ENCODE peak calls at places on chromosomes 7 and 10, in four cellular contexts. R is CD8-positive, alpha-beta T cell; W is right lobe of liver; H is A549. Z is an unnamed sample. For H3K4me1, the result is how much of the 10 kb centered on the place peaks cover.

GRCh38 chr10:112083526-112083925 is 100.0 kb downstream of the GPAM start:
- DNase-seq in R (no peak), W (no peak), H (no peak), Z (no peak)

GRCh38 chr10:112812571-112812970 is 137.5 kb upstream of the TCF7L2 start:
- DNase-seq in R (no peak), W (no peak), H (no peak), Z (no peak)

GRCh38 chr10:118850418-118851061 is 95.8 kb upstream of the CACUL1 start:
- DNase-seq in R (peak), W (peak), H (peak), Z (no peak)

GRCh38 chr10:46236537-46236887 is 50.3 kb upstream of the ANTXRL start:
- DNase-seq in R (no peak), W (no peak), H (no peak), Z (no peak)

GRCh38 chr10:30502266-30503058 is 68.5 kb downstream of the MAP3K8 start:
- DNase-seq in R (peak), W (no peak), H (no peak), Z (no peak)

GRCh38 chr7:137313196-137313595 is 30.3 kb downstream of the PTN start:
- DNase-seq in R (no peak), W (no peak), H (no peak), Z (no peak)

GRCh38 chr10:73887038-73888015 is 13.0 kb upstream of the CAMK2G start:
- DNase-seq in R (no peak), W (no peak), H (peak), Z (peak)

GRCh38 chr7:55441668-55442305 is 76.7 kb downstream of the LANCL2 start:
- DNase-seq in R (no peak), W (no peak), H (no peak), Z (no peak)

GRCh38 chr10:93079663-93080349 is 6.1 kb downstream of the CYP26A1 start:
- DNase-seq in R (no peak), W (peak), H (no peak), Z (no peak)

GRCh38 chr7:55254596-55255500 is 110.3 kb upstream of the LANCL2 start:
- DNase-seq in R (peak), W (peak), H (peak), Z (peak)

GRCh38 chr10:48536226-48536500 is 68.7 kb downstream of the ARHGAP22 start:
- DNase-seq in R (no peak), W (no peak), H (no peak), Z (no peak)

GRCh38 chr10:25753776-25754175 is 180.3 kb upstream of the MYO3A start:
- DNase-seq in R (no peak), W (no peak), H (peak), Z (no peak)

GRCh38 chr7:79979437-79979836 is 155.2 kb upstream of the GNAI1 start:
- DNase-seq in R (no peak), W (no peak), H (no peak), Z (no peak)

GRCh38 chr7:7639847-7640220 is 718 bp upstream of the UMAD1 start:
- DNase-seq in R (peak), W (no peak), H (peak), Z (peak)

GRCh38 chr10:58502956-58503355 is 9.7 kb upstream of the BICC1 start:
- DNase-seq in R (no peak), W (no peak), H (no peak), Z (no peak)

GRCh38 chr7:90720970-90721768 is 125.0 kb downstream of the CDK14 start:
- DNase-seq in R (no peak), W (peak), H (no peak), Z (no peak)

GRCh38 chr7:142461437-142461836 is 203.6 kb upstream of the PRSS58 start:
- DNase-seq in R (no peak), W (no peak), H (no peak), Z (no peak)

GRCh38 chr7:157239571-157240270 is 97.1 kb upstream of the DNAJB6 start:
- DNase-seq in R (no peak), W (no peak), H (no peak), Z (no peak)

GRCh38 chr7:2794836-2795636 is 49.1 kb downstream of the GNA12 start:
- DNase-seq in R (no peak), W (no peak), H (no peak), Z (no peak)

GRCh38 chr7:92904292-92905131 is 68.1 kb upstream of the CDK6 start:
- DNase-seq in R (peak), W (no peak), H (peak), Z (no peak)

GRCh38 chr7:36607206-36607515 is 117.1 kb downstream of the AOAH start:
- DNase-seq in R (no peak), W (no peak), H (no peak), Z (no peak)

GRCh38 chr7:105719395-105719794 is 138.1 kb upstream of the EFCAB10 start:
- DNase-seq in R (no peak), W (no peak), H (no peak), Z (no peak)

GRCh38 chr10:110527731-110528171 is 30.0 kb downstream of the DUSP5 start:
- DNase-seq in R (no peak), W (no peak), H (no peak), Z (no peak)

GRCh38 chr7:72234086-72234485 is 178.1 kb downstream of the CALN1 start:
- DNase-seq in R (no peak), W (no peak), H (no peak), Z (no peak)

GRCh38 chr7:152145853-152146466 is 120.5 kb downstream of the GALNT11 start:
- DNase-seq in R (peak), W (no peak), H (peak), Z (no peak)

GRCh38 chr7:92259610-92260247 is 14.0 kb downstream of the ANKIB1 start:
- DNase-seq in R (no peak), W (no peak), H (no peak), Z (no peak)

GRCh38 chr10:104329754-104330153 is 8.5 kb downstream of the ITPRIP start:
- DNase-seq in R (no peak), W (no peak), H (peak), Z (peak)

GRCh38 chr10:29588640-29589421 is 45.9 kb downstream of the SVIL start:
- DNase-seq in R (no peak), W (no peak), H (no peak), Z (no peak)

GRCh38 chr7:35314354-35314753 is 60.5 kb upstream of the TBX20 start:
- DNase-seq in R (no peak), W (no peak), H (no peak), Z (no peak)

GRCh38 chr7:50953820-50954219 is 171.1 kb upstream of the GRB10 start:
- DNase-seq in R (no peak), W (no peak), H (no peak), Z (no peak)

GRCh38 chr10:103660364-103661197 is 167.1 kb downstream of the NEURL1 start:
- DNase-seq in R (no peak), W (peak), H (no peak), Z (no peak)

GRCh38 chr10:113879691-113880090 is 25.2 kb downstream of the NHLRC2 start:
- DNase-seq in R (no peak), W (no peak), H (no peak), Z (no peak)

GRCh38 chr7:121449304-121449703 is 53.2 kb upstream of the FAM3C start:
- DNase-seq in R (no peak), W (no peak), H (no peak), Z (no peak)

GRCh38 chr7:151247611-151248176 is 800 bp downstream of the SMARCD3 start:
- DNase-seq in R (no peak), W (peak), H (no peak), Z (peak)

GRCh38 chr10:93095225-93095624 is 21.5 kb downstream of the CYP26A1 start:
- DNase-seq in R (no peak), W (no peak), H (no peak), Z (no peak)

GRCh38 chr7:100629117-100629711 is 12.1 kb downstream of the TFR2 start:
- DNase-seq in R (no peak), W (no peak), H (peak), Z (no peak)

GRCh38 chr7:75993689-75994387 is 557 bp downstream of the TMEM120A start:
- DNase-seq in R (no peak), W (peak), H (peak), Z (peak)

GRCh38 chr7:32941181-32941995 is 15.9 kb upstream of the FKBP9 start:
- DNase-seq in R (no peak), W (no peak), H (no peak), Z (no peak)

GRCh38 chr7:95012001-95012400 is 104.6 kb downstream of the PPP1R9A start:
- DNase-seq in R (no peak), W (no peak), H (peak), Z (no peak)

GRCh38 chr7:130998993-130999602 is 265.1 kb upstream of the KLF14 start:
- DNase-seq in R (no peak), W (no peak), H (no peak), Z (no peak)
- H3K4me1 ChIP-seq in R (half or more), W (under half), H (half or more), Z (under half)

DNA sequence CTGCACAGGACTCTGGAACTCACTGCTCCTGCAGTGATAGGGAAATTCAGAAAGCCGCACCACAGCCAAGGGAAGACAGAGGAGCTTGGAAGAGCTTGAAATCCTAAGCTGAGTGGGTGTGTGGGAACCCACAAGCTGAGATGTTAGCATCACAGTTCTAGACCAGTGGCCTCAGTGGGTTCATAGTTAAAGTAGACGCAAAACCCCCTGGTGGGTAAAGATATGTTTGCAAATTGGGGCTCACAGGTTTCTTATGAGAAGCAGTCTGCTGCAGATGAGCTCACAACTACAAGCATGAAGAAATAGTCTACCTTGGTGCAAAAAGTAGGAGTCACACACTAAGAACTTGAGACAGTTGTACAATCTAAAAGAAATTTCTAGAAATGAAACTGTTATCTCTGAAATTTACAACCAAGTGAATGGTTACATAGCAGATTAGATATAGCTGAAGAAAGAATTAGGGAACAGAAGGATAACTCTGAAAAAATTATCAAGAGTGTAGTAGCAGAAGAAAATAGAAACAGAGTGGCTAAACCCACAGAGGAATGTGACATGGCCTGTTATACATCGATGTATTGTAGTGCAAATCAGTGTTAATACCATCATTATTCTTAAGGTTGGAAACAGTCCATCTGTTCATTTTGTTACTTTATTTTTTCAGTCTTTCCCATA is 77.2 kb downstream of the DYNC2I1 start:
- DNase-seq in R (no peak), W (no peak), H (no peak), Z (no peak)
- TF ChIP-seq CTCF in R (no peak), W (no peak), H (no peak), Z (no peak)

GRCh38 chr10:125217986-125218675 is 57.8 kb upstream of the CTBP2 start:
- DNase-seq in R (no peak), W (no peak), H (peak), Z (no peak)
- H3K27ac ChIP-seq in R (no peak), W (no peak), H (no peak), Z (no peak)

GRCh38 chr10:88116491-88116890 is 253.1 kb downstream of the PTEN start:
- DNase-seq in R (no peak), W (no peak), H (peak), Z (no peak)

GRCh38 chr10:88114368-88114767 is 250.9 kb downstream of the PTEN start:
- DNase-seq in R (no peak), W (peak), H (peak), Z (no peak)

GRCh38 chr10:88115406-88115805 is 252.0 kb downstream of the PTEN start:
- DNase-seq in R (no peak), W (no peak), H (no peak), Z (no peak)

GRCh38 chr10:88117227-88117626 is 253.8 kb downstream of the PTEN start:
- DNase-seq in R (no peak), W (no peak), H (no peak), Z (no peak)

GRCh38 chr10:88115968-88116367 is 252.5 kb downstream of the PTEN start:
- DNase-seq in R (no peak), W (no peak), H (no peak), Z (no peak)
- H3K4me1 ChIP-seq in R (under half), W (under half), H (under half), Z (under half)

DNA sequence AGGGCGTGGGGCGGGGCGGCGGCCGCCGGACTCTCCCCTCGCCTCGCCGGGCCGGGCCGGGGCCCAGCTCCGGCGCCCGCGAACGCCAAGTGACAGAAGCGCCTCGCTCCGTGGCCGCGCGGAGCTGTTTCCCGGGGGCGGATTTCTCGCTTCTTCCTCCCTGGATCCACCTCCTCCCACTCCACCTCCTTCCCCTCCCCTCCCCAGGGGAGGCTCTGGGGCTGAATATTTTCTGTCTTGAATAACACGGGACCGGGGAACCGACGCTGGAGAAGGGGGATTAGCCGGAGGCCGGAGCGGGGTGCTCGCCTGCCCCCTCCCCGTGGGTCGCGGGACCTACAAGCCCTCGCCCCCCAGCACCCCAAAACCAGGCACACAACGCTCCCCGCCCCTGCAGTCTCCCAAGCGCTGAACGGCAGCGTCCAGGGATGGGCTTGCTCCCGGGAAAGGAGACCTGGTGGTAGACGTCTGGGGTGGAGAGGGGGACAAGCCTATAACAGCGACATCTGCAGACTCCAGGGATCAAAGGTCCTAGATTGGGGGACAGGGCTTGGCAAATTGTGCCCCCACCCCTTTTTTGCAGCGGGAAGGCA is at the start of gene ARHGAP21:
- DNase-seq in R (peak), W (peak), H (peak), Z (peak)
- TF ChIP-seq CTCF in R (no peak), W (no peak), H (no peak), Z (no peak)

DNA sequence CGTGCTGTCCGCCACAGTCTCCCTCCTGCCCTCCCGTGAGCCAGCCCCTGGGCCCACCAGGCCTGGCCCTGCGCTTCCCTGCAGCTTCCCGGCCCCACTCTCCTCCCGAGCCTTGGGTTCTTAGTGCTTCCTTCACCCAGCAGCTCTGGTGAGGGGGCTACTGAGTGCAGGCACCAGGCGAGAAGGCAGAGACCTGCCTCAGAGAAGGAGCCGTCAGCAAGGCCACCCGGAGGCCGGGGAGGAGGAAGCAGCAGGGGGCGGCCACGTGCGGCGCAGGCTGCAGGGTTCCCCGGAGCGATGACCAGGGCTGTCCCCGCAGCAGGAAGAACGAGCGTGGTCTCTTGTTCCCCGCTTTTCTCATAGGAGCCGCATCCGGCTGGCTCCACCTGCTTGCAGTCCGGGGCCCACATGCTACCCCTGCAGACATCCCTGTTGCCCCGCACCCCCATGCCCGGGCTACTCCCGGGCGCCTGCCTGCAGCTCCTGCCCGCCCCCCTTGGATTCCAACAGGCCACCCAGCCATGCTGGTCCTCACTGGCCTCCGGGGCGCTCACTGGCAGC is 20.5 kb downstream of the YKT6 start:
- DNase-seq in R (no peak), W (peak), H (no peak), Z (no peak)
- H3K27ac ChIP-seq in R (no peak), W (no peak), H (no peak), Z (no peak)

GRCh38 chr10:79275105-79275430 is 72.2 kb upstream of the PPIF start:
- DNase-seq in R (no peak), W (no peak), H (no peak), Z (no peak)
- H3K4me1 ChIP-seq in R (under half), W (under half), H (under half), Z (under half)

Z was measured in ascending aorta.